ENCODE peak calls at places on chromosomes 5 and 9, in nine cellular contexts. O is neural crest cell, W is NCI-H774, N is lower lobe of right lung, U is progenitor cell of endocrine pancreas, V is neuronal stem cell, B is germinal center, F is NCI-H2081, Y is left lung. L is an unnamed sample.
A peak's percentile ranks its signal among the peaks of the same experiment; 100 is the strongest.

GRCh38 chr9:129918296-129918950 is 83.2 kb downstream of the USP20 start:
- DNase-seq in U (no peak), N (no peak), V (no peak), O (no peak), Y (no peak), F (no peak), B (no peak), W (no peak), L (no peak)

GRCh38 chr5:119529811-119530210 is 77.5 kb downstream of the HSD17B4 start:
- DNase-seq in O (no peak), N (no peak), B (no peak), V (no peak), W (no peak), F (no peak), Y (no peak), U (no peak), L (no peak)

GRCh38 chr5:133284306-133284705 is 232.5 kb downstream of the HSPA4 start:
- DNase-seq in O (no peak), F (no peak), W (no peak), B (no peak), V (no peak), Y (no peak), U (no peak), N (no peak), L (no peak)

GRCh38 chr5:151037561-151038291 is 17.3 kb downstream of the GPX3 start:
- DNase-seq in Y (no peak), B (no peak), O (no peak), U (no peak), W (no peak), V (no peak), N (no peak), F (no peak), L (no peak)

GRCh38 chr9:121294181-121294743 is 26.3 kb downstream of the GSN start:
- DNase-seq in Y (no peak), B (no peak), V (no peak), W (no peak), O (no peak), F (no peak), U (no peak), N (no peak), L (no peak)

GRCh38 chr9:21434202-21435014 is 5.8 kb upstream of the IFNA1 start:
- DNase-seq in Y (no peak), O (peak; percentile 50), U (no peak), V (no peak), B (peak; percentile 14), N (no peak), F (peak; percentile 60), W (peak; percentile 18), L (peak; percentile 13)

GRCh38 chr5:6556089-6556801 is 76.6 kb downstream of the NSUN2 start:
- DNase-seq in O (no peak), N (no peak), Y (no peak), V (no peak), F (no peak), W (no peak), B (no peak), U (no peak), L (no peak)

GRCh38 chr5:124402144-124402581 is 344.3 kb downstream of the ZNF608 start:
- DNase-seq in U (no peak), F (no peak), W (no peak), Y (no peak), B (no peak), V (no peak), O (no peak), N (peak; percentile 59), L (no peak)